ENCODE peak calls at places on chromosomes 3 and 15, in nine cellular contexts. W, B, Y, R, K, N, T, S and V are unnamed samples.

GRCh38 chr3:114623420-114624046 is 329.7 kb downstream of the TIGIT start:
- DNase-seq in W (no peak), B (no peak), Y (peak), R (peak), K (no peak), N (no peak), T (no peak), S (no peak), V (peak)

GRCh38 chr3:146160233-146160963 is 586 bp downstream of the PLOD2 start:
- DNase-seq in W (peak), B (peak), Y (peak), R (peak), K (peak), N (peak), T (peak), S (peak), V (peak)

GRCh38 chr3:129650256-129650872 is 43.9 kb upstream of the PLXND1 start:
- DNase-seq in W (peak), B (peak), Y (peak), R (peak), K (peak), N (peak), T (peak), S (peak), V (peak)

GRCh38 chr15:50150851-50151250 is 31.1 kb upstream of the SLC27A2 start:
- DNase-seq in W (no peak), B (no peak), Y (no peak), R (no peak), K (no peak), N (no peak), T (no peak), S (no peak), V (no peak)

GRCh38 chr3:185989511-185989910 is 51.7 kb upstream of the TRA2B start:
- DNase-seq in W (no peak), B (peak), Y (no peak), R (no peak), K (no peak), N (no peak), T (no peak), S (no peak), V (no peak)

GRCh38 chr3:33392703-33393125 is 47.5 kb downstream of the UBP1 start:
- DNase-seq in W (no peak), B (no peak), Y (peak), R (peak), K (no peak), N (peak), T (no peak), S (no peak), V (peak)

GRCh38 chr15:83380682-83381081 is 66.5 kb upstream of the SH3GL3 start:
- DNase-seq in W (peak), B (no peak), Y (peak), R (peak), K (peak), N (peak), T (no peak), S (peak), V (peak)

GRCh38 chr3:37753428-37753827 is 108.3 kb upstream of the CTDSPL start:
- DNase-seq in W (no peak), B (no peak), Y (no peak), R (no peak), K (no peak), N (no peak), T (no peak), S (no peak), V (peak)

GRCh38 chr3:15360786-15361493 is 28.6 kb upstream of the SH3BP5 start:
- DNase-seq in W (no peak), B (no peak), Y (no peak), R (peak), K (no peak), N (peak), T (no peak), S (no peak), V (peak)

GRCh38 chr3:103112273-103112672 is 677.5 kb downstream of the ZPLD1 start:
- DNase-seq in W (no peak), B (no peak), Y (no peak), R (no peak), K (no peak), N (no peak), T (no peak), S (no peak), V (no peak)

GRCh38 chr3:13647314-13648059 is 98.6 kb downstream of the FBLN2 start:
- DNase-seq in W (no peak), B (no peak), Y (peak), R (peak), K (no peak), N (no peak), T (no peak), S (no peak), V (peak)

GRCh38 chr3:170506556-170506955 is 79.3 kb downstream of the SLC7A14 start:
- DNase-seq in W (no peak), B (no peak), Y (peak), R (peak), K (peak), N (peak), T (no peak), S (no peak), V (peak)

GRCh38 chr3:159825216-159825854 is 163.3 kb upstream of the IL12A start:
- DNase-seq in W (no peak), B (no peak), Y (no peak), R (no peak), K (no peak), N (no peak), T (no peak), S (no peak), V (no peak)

GRCh38 chr15:79863886-79864285 is 32.9 kb downstream of the MTHFS start:
- DNase-seq in W (no peak), B (no peak), Y (no peak), R (peak), K (no peak), N (no peak), T (no peak), S (no peak), V (no peak)

GRCh38 chr15:29124581-29125381 is 144.8 kb downstream of the NSMCE3 start:
- DNase-seq in W (peak), B (no peak), Y (no peak), R (peak), K (no peak), N (peak), T (no peak), S (no peak), V (no peak)

GRCh38 chr15:75650908-75651809 is 3.4 kb downstream of the SNX33 start:
- DNase-seq in W (peak), B (peak), Y (peak), R (peak), K (peak), N (no peak), T (no peak), S (peak), V (peak)

GRCh38 chr3:127722928-127723603 is 50.3 kb downstream of the ABTB1 start:
- DNase-seq in W (no peak), B (no peak), Y (no peak), R (no peak), K (no peak), N (no peak), T (no peak), S (no peak), V (no peak)

GRCh38 chr3:131655076-131655685 is 152.4 kb upstream of the MRPL3 start:
- DNase-seq in W (no peak), B (no peak), Y (no peak), R (no peak), K (no peak), N (no peak), T (no peak), S (no peak), V (no peak)

GRCh38 chr15:76340198-76340801 is 3.7 kb downstream of the ISL2 start:
- DNase-seq in W (no peak), B (peak), Y (no peak), R (peak), K (peak), N (no peak), T (peak), S (no peak), V (no peak)

GRCh38 chr3:125643127-125643526 is 47.8 kb upstream of the OSBPL11 start:
- DNase-seq in W (no peak), B (no peak), Y (no peak), R (no peak), K (no peak), N (no peak), T (peak), S (no peak), V (no peak)

GRCh38 chr3:125645613-125646012 is 50.3 kb upstream of the OSBPL11 start:
- DNase-seq in W (no peak), B (no peak), Y (no peak), R (no peak), K (no peak), N (no peak), T (no peak), S (no peak), V (no peak)

GRCh38 chr3:125644036-125645025 is 49.0 kb upstream of the OSBPL11 start:
- DNase-seq in W (peak), B (no peak), Y (no peak), R (no peak), K (peak), N (no peak), T (no peak), S (peak), V (peak)

GRCh38 chr3:125651246-125651645 is 55.9 kb upstream of the OSBPL11 start:
- DNase-seq in W (no peak), B (no peak), Y (no peak), R (peak), K (no peak), N (peak), T (no peak), S (no peak), V (no peak)

GRCh38 chr3:125647318-125648014 is 52.2 kb upstream of the OSBPL11 start:
- DNase-seq in W (no peak), B (no peak), Y (peak), R (no peak), K (peak), N (no peak), T (no peak), S (no peak), V (no peak)
- H3K4me3 ChIP-seq in W (no peak), B (no peak), Y (peak), R (no peak), K (no peak), N (no peak), T (no peak), S (no peak), V (no peak)

GRCh38 chr15:60907233-60907947 is 321.7 kb downstream of the RORA start:
- DNase-seq in W (no peak), B (no peak), Y (no peak), R (no peak), K (no peak), N (no peak), T (no peak), S (no peak), V (no peak)

GRCh38 chr15:60908888-60909287 is 320.2 kb downstream of the RORA start:
- DNase-seq in W (no peak), B (no peak), Y (no peak), R (no peak), K (no peak), N (no peak), T (no peak), S (no peak), V (no peak)

GRCh38 chr15:60903221-60903620 is 325.9 kb downstream of the RORA start:
- DNase-seq in W (no peak), B (no peak), Y (no peak), R (no peak), K (no peak), N (no peak), T (no peak), S (no peak), V (no peak)

GRCh38 chr15:60906275-60906674 is 322.8 kb downstream of the RORA start:
- DNase-seq in W (no peak), B (no peak), Y (no peak), R (no peak), K (no peak), N (no peak), T (no peak), S (no peak), V (no peak)

GRCh38 chr15:60905587-60905986 is 323.5 kb downstream of the RORA start:
- DNase-seq in W (no peak), B (no peak), Y (no peak), R (no peak), K (peak), N (no peak), T (no peak), S (no peak), V (no peak)
- TF ChIP-seq CTCF in W (no peak), B (no peak), Y (no peak), R (no peak), K (peak), N (peak), T (no peak), S (no peak), V (no peak)

DNA sequence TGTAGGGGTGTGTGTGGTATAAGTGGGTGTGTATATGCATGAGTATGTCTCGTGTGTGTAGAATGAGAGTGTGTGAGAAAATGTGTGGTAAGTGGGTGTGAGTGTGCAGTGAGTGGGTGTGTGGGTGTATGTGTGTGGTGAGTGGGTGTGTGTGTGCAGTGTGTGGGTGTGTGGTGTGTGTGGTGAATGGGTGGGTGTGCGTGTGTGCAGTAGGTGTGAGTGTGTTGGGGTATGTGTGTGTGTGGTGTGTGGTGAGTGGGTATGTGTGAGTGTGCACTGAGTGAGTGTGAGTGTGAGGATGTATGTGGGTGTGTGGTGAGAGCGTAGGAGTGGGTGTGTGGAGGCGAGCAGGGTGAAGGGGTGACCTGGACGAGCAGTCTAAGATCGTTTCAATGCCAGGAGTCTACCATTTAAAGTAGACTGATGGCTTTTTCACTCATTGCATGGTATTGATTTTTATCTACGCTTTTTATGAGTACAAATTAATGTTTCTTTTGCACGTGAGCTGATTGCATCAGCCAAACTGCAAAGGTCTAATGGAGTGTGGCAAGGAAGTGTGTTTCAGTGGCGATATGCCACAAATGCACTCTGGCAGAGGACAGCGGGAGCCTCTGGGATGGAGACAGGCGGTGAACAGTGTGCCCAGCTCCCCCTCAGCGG is 1.6 kb upstream of the CPN2 start:
- DNase-seq in W (no peak), B (no peak), Y (no peak), R (no peak), K (no peak), N (no peak), T (no peak), S (no peak), V (no peak)
- H3K4me3 ChIP-seq in W (no peak), B (no peak), Y (no peak), R (no peak), K (no peak), N (no peak), T (no peak), S (no peak), V (no peak)

GRCh38 chr3:100708989-100709839 is at the start of gene TFG:
- DNase-seq in W (peak), B (peak), Y (peak), R (peak), K (peak), N (peak), T (peak), S (peak), V (peak)

GRCh38 chr3:100708644-100708988 is 678 bp upstream of the TFG start:
- DNase-seq in W (no peak), B (no peak), Y (peak), R (no peak), K (peak), N (no peak), T (no peak), S (no peak), V (no peak)

GRCh38 chr3:100709840-100710235 is 544 bp downstream of the TFG start:
- DNase-seq in W (peak), B (peak), Y (peak), R (peak), K (peak), N (peak), T (no peak), S (peak), V (peak)

GRCh38 chr3:100706365-100706764 is 2.9 kb upstream of the TFG start:
- DNase-seq in W (no peak), B (no peak), Y (no peak), R (peak), K (no peak), N (no peak), T (no peak), S (no peak), V (peak)

GRCh38 chr3:100710355-100711198 is 1.3 kb downstream of the TFG start:
- DNase-seq in W (no peak), B (no peak), Y (peak), R (peak), K (peak), N (peak), T (no peak), S (peak), V (peak)
- TF ChIP-seq CTCF in W (no peak), B (no peak), Y (peak), R (peak), K (peak), N (peak), T (no peak), S (no peak), V (peak)

DNA sequence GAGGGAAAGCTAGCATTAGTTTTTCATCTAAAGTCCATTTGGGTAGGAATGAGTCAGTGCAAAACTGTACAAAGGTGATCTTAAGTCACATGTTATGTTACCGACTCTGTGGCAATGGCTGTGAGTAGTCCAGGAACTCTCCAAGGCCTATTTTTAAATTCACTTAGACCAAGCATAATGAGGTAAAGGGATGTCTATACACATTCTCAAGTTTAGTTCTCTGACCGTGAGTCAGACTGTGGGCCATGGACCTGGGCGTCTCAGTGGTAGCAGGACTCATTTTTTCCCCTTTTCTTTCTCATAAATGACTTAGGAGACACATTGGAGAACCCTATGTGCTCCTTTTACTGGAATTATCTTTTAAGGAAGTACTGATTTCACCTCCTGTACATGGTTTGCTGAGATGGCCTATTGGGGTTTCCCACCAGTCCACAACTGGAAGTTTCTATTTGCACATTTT is 488.7 kb upstream of the TPRG1 start:
- DNase-seq in W (no peak), B (no peak), Y (peak), R (peak), K (peak), N (peak), T (no peak), S (peak), V (peak)
- H3K4me3 ChIP-seq in W (no peak), B (no peak), Y (no peak), R (no peak), K (no peak), N (no peak), T (no peak), S (no peak), V (no peak)

GRCh38 chr3:123781138-123781537 is 103.0 kb downstream of the MYLK start:
- DNase-seq in W (no peak), B (no peak), Y (no peak), R (no peak), K (no peak), N (no peak), T (no peak), S (no peak), V (no peak)
- TF ChIP-seq CTCF in W (no peak), B (no peak), Y (no peak), R (no peak), K (no peak), N (peak), T (no peak), S (no peak), V (no peak)

DNA sequence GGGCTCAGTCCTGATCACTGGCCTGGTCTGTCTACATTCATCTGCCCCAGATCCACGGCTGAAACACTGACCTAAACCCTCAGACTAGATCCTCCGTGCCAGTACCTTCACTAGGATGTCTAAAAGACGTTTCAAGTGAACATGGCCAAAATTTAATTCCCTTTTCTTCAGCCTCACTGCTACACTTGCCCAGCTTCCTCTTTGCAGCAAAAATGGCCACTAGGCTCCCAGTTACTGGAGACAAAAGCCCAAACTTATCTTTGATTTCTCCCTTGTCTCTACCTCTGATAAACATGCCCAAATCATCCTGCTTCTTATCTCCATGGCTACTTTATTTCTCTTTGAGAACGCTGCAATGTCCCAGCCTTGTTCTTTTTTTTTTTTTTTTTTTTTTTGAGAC is 1.6 kb downstream of the RASSF1 start:
- DNase-seq in W (no peak), B (no peak), Y (no peak), R (no peak), K (no peak), N (no peak), T (no peak), S (no peak), V (no peak)
- H3K4me3 ChIP-seq in W (peak), B (no peak), Y (no peak), R (no peak), K (no peak), N (no peak), T (peak), S (peak), V (no peak)